ENCODE peak calls at places on chromosomes 16 and 17, in four cellular contexts. W is HCT116, G is H1, N is SK-N-SH. H is an unnamed sample.

GRCh38 chr16:19885456-19886060 is 910 bp upstream of the GPRC5B start:
- DNase-seq in G (no peak), W (no peak), N (no peak), H (no peak)

GRCh38 chr16:53224932-53225533 is 170.2 kb downstream of the CHD9 start:
- DNase-seq in G (no peak), W (no peak), N (no peak), H (peak; percentile 4)

GRCh38 chr16:12462690-12463646 is 340.7 kb downstream of the CPPED1 start:
- DNase-seq in G (no peak), W (no peak), N (no peak), H (no peak)

GRCh38 chr16:84308120-84308519 is 13.4 kb downstream of the WFDC1 start:
- DNase-seq in N (peak; percentile 83), W (peak; percentile 63), G (no peak), H (peak; percentile 42)

GRCh38 chr16:56938664-56939513 is 6.9 kb downstream of the HERPUD1 start:
- DNase-seq in N (no peak), G (no peak), W (no peak), H (no peak)

GRCh38 chr17:77829871-77830799 is 128.4 kb upstream of the TNRC6C start:
- DNase-seq in W (no peak), N (peak; percentile 47), G (no peak), H (no peak)

GRCh38 chr16:83842291-83842690 is 34.5 kb downstream of the HSBP1 start:
- DNase-seq in N (no peak), W (no peak), G (no peak), H (no peak)

GRCh38 chr17:31248986-31249385 is 48.1 kb downstream of the OMG start:
- DNase-seq in N (no peak), G (no peak), W (no peak), H (no peak)

GRCh38 chr17:78034429-78035091 is 76.1 kb downstream of the TNRC6C start:
- DNase-seq in G (no peak), N (no peak), W (peak; percentile 56), H (no peak)

GRCh38 chr17:82883461-82884031 is 43.7 kb upstream of the ZNF750 start:
- DNase-seq in W (no peak), N (no peak), G (no peak), H (no peak)

GRCh38 chr16:28990375-28991040 is 5.7 kb downstream of the LAT start:
- DNase-seq in N (no peak), G (no peak), W (no peak), H (no peak)

GRCh38 chr17:41345992-41346391 is 4.6 kb downstream of the KRT33A start:
- DNase-seq in G (no peak), N (no peak), W (no peak), H (no peak)

GRCh38 chr16:8194795-8195194 is 395.5 kb downstream of the TMEM114 start:
- DNase-seq in N (peak; percentile 10), W (no peak), G (peak; percentile 33), H (no peak)

GRCh38 chr17:3893003-3893719 is at the start of gene CAMKK1:
- DNase-seq in W (peak; percentile 45), G (peak; percentile 44), N (peak; percentile 99), H (peak; percentile 89)
- TF ChIP-seq JUND in W (no peak), G (no peak), N (no peak), H (no peak)

GRCh38 chr17:32452281-32452680 is 8.0 kb downstream of the PSMD11 start:
- DNase-seq in N (no peak), G (no peak), W (no peak), H (no peak)
- TF ChIP-seq JUND in N (no peak), G (no peak), W (no peak), H (no peak)

GRCh38 chr17:36082062-36082461 is 7.9 kb downstream of the CCL3 start:
- DNase-seq in N (no peak), W (no peak), G (no peak), H (no peak)

GRCh38 chr17:36088559-36089376 is 1.2 kb downstream of the CCL3 start:
- DNase-seq in N (no peak), G (no peak), W (no peak), H (no peak)

GRCh38 chr17:36089888-36090836 is at the start of gene CCL3:
- DNase-seq in W (no peak), G (no peak), N (no peak), H (no peak)

GRCh38 chr17:36085710-36086268 is 4.2 kb downstream of the CCL3 start:
- DNase-seq in G (no peak), N (no peak), W (no peak), H (no peak)
- TF ChIP-seq JUND in G (no peak), N (no peak), W (no peak), H (no peak)

GRCh38 chr16:24149102-24149501 is 107.0 kb upstream of the CACNG3 start:
- DNase-seq in G (no peak), W (no peak), N (no peak), H (no peak)

GRCh38 chr16:24152826-24153225 is 103.3 kb upstream of the CACNG3 start:
- DNase-seq in N (no peak), W (no peak), G (no peak), H (no peak)

GRCh38 chr16:24146523-24146922 is 109.6 kb upstream of the CACNG3 start:
- DNase-seq in N (no peak), G (no peak), W (no peak), H (no peak)

GRCh38 chr16:24150282-24150681 is 105.9 kb upstream of the CACNG3 start:
- DNase-seq in N (no peak), W (no peak), G (no peak), H (no peak)

GRCh38 chr16:24151482-24151939 is 104.6 kb upstream of the CACNG3 start:
- DNase-seq in W (no peak), G (no peak), N (no peak), H (no peak)
- TF ChIP-seq JUND in W (no peak), G (no peak), N (no peak), H (no peak)

H was measured in T47D.